ENCODE peak calls at places on chromosome 5, in eight cellular contexts. One of them, this sample, is unnamed. For H3K4me1, the result is how much of the 10 kb centered on the place peaks cover.

GRCh38 chr5:33343661-33344327 is 97.0 kb upstream of the TARS1 start:
- DNase-seq in IMR-90: peak
- DNase-seq in testis: no peak
- DNase-seq in mesendoderm: no peak
- DNase-seq in cardiac muscle cell: no peak
- DNase-seq in H1: no peak
- DNase-seq in PC-3: peak
- DNase-seq in psoas muscle: no peak
- DNase-seq in this sample: no peak

GRCh38 chr5:145697251-145698016 is 137.7 kb downstream of the PRELID2 start:
- DNase-seq in H1: no peak
- DNase-seq in testis: peak
- DNase-seq in PC-3: peak
- DNase-seq in psoas muscle: no peak
- DNase-seq in cardiac muscle cell: peak
- DNase-seq in IMR-90: peak
- DNase-seq in mesendoderm: peak
- DNase-seq in this sample: peak

GRCh38 chr5:4295663-4296339 is 700.2 kb downstream of the IRX1 start:
- DNase-seq in PC-3: no peak
- DNase-seq in mesendoderm: peak
- DNase-seq in psoas muscle: no peak
- DNase-seq in testis: peak
- DNase-seq in IMR-90: no peak
- DNase-seq in cardiac muscle cell: peak
- DNase-seq in H1: peak
- DNase-seq in this sample: no peak

GRCh38 chr5:74866653-74867162 is 521 bp upstream of the FAM169A start:
- DNase-seq in IMR-90: no peak
- DNase-seq in psoas muscle: no peak
- DNase-seq in testis: peak
- DNase-seq in mesendoderm: peak
- DNase-seq in H1: peak
- DNase-seq in PC-3: no peak
- DNase-seq in cardiac muscle cell: peak
- DNase-seq in this sample: no peak

GRCh38 chr5:127307868-127308267 is 17.3 kb downstream of the MEGF10 start:
- DNase-seq in cardiac muscle cell: no peak
- DNase-seq in mesendoderm: no peak
- DNase-seq in H1: no peak
- DNase-seq in testis: no peak
- DNase-seq in PC-3: no peak
- DNase-seq in psoas muscle: no peak
- DNase-seq in IMR-90: no peak
- DNase-seq in this sample: no peak

GRCh38 chr5:37121027-37121426 is 128.1 kb downstream of the CPLANE1 start:
- DNase-seq in PC-3: no peak
- DNase-seq in IMR-90: no peak
- DNase-seq in mesendoderm: no peak
- DNase-seq in psoas muscle: no peak
- DNase-seq in testis: no peak
- DNase-seq in H1: no peak
- DNase-seq in cardiac muscle cell: no peak
- DNase-seq in this sample: no peak

GRCh38 chr5:145403959-145404358 is 431.2 kb downstream of the PRELID2 start:
- DNase-seq in PC-3: peak
- DNase-seq in psoas muscle: no peak
- DNase-seq in IMR-90: no peak
- DNase-seq in H1: no peak
- DNase-seq in mesendoderm: no peak
- DNase-seq in testis: no peak
- DNase-seq in cardiac muscle cell: no peak
- DNase-seq in this sample: no peak

GRCh38 chr5:6962256-6962655 is 249.0 kb downstream of the TENT4A start:
- DNase-seq in psoas muscle: no peak
- DNase-seq in H1: no peak
- DNase-seq in cardiac muscle cell: no peak
- DNase-seq in testis: no peak
- DNase-seq in PC-3: peak
- DNase-seq in mesendoderm: peak
- DNase-seq in IMR-90: no peak
- DNase-seq in this sample: no peak

GRCh38 chr5:107449369-107449768 is 221.4 kb downstream of the EFNA5 start:
- DNase-seq in cardiac muscle cell: no peak
- DNase-seq in mesendoderm: no peak
- DNase-seq in psoas muscle: no peak
- DNase-seq in PC-3: no peak
- DNase-seq in testis: no peak
- DNase-seq in IMR-90: no peak
- DNase-seq in H1: no peak
- DNase-seq in this sample: no peak

GRCh38 chr5:175840050-175840841 is 31.1 kb upstream of the CPLX2 start:
- DNase-seq in testis: no peak
- DNase-seq in cardiac muscle cell: no peak
- DNase-seq in mesendoderm: peak
- DNase-seq in H1: no peak
- DNase-seq in PC-3: peak
- DNase-seq in psoas muscle: no peak
- DNase-seq in IMR-90: peak
- DNase-seq in this sample: no peak

GRCh38 chr5:159891371-159891770 is 24.9 kb upstream of the ADRA1B start:
- DNase-seq in H1: no peak
- DNase-seq in PC-3: peak
- DNase-seq in IMR-90: no peak
- DNase-seq in cardiac muscle cell: no peak
- DNase-seq in mesendoderm: peak
- DNase-seq in psoas muscle: no peak
- DNase-seq in testis: no peak
- DNase-seq in this sample: no peak

GRCh38 chr5:84383816-84384603 is 670 bp downstream of the EDIL3 start:
- DNase-seq in PC-3: peak
- DNase-seq in mesendoderm: peak
- DNase-seq in H1: peak
- DNase-seq in IMR-90: peak
- DNase-seq in cardiac muscle cell: peak
- DNase-seq in psoas muscle: no peak
- DNase-seq in testis: peak
- DNase-seq in this sample: peak

GRCh38 chr5:73204302-73204701 is 31.3 kb downstream of the TMEM174 start:
- DNase-seq in H1: no peak
- DNase-seq in IMR-90: no peak
- DNase-seq in mesendoderm: no peak
- DNase-seq in PC-3: no peak
- DNase-seq in psoas muscle: no peak
- DNase-seq in testis: no peak
- DNase-seq in cardiac muscle cell: no peak
- DNase-seq in this sample: no peak

GRCh38 chr5:14258840-14259239 is 115.7 kb downstream of the TRIO start:
- DNase-seq in psoas muscle: no peak
- DNase-seq in H1: no peak
- DNase-seq in PC-3: no peak
- DNase-seq in IMR-90: no peak
- DNase-seq in cardiac muscle cell: no peak
- DNase-seq in mesendoderm: peak
- DNase-seq in testis: no peak
- DNase-seq in this sample: no peak

GRCh38 chr5:180860273-180860886 is 696 bp downstream of the ZFP62 start:
- DNase-seq in PC-3: peak
- DNase-seq in psoas muscle: no peak
- DNase-seq in mesendoderm: peak
- DNase-seq in testis: no peak
- DNase-seq in IMR-90: no peak
- DNase-seq in H1: peak
- DNase-seq in cardiac muscle cell: no peak
- DNase-seq in this sample: peak

GRCh38 chr5:57408714-57409113 is 73.9 kb downstream of the ACTBL2 start:
- DNase-seq in H1: no peak
- DNase-seq in cardiac muscle cell: no peak
- DNase-seq in IMR-90: peak
- DNase-seq in mesendoderm: no peak
- DNase-seq in PC-3: no peak
- DNase-seq in psoas muscle: no peak
- DNase-seq in testis: no peak
- DNase-seq in this sample: no peak
- H3K4me1 ChIP-seq in H1: under half
- H3K4me1 ChIP-seq in cardiac muscle cell: under half
- H3K4me1 ChIP-seq in IMR-90: under half
- H3K4me1 ChIP-seq in mesendoderm: under half
- H3K4me1 ChIP-seq in PC-3: under half
- H3K4me1 ChIP-seq in psoas muscle: under half
- H3K4me1 ChIP-seq in testis: under half
- H3K4me1 ChIP-seq in this sample: under half

GRCh38 chr5:81756016-81756415 is 5.1 kb upstream of the SSBP2 start:
- DNase-seq in testis: no peak
- DNase-seq in psoas muscle: no peak
- DNase-seq in mesendoderm: no peak
- DNase-seq in IMR-90: no peak
- DNase-seq in PC-3: no peak
- DNase-seq in cardiac muscle cell: peak
- DNase-seq in H1: no peak
- DNase-seq in this sample: no peak

GRCh38 chr5:81753429-81753828 is 2.5 kb upstream of the SSBP2 start:
- DNase-seq in PC-3: no peak
- DNase-seq in cardiac muscle cell: no peak
- DNase-seq in mesendoderm: no peak
- DNase-seq in testis: no peak
- DNase-seq in psoas muscle: no peak
- DNase-seq in IMR-90: no peak
- DNase-seq in H1: no peak
- DNase-seq in this sample: no peak

GRCh38 chr5:81752644-81752963 is 1.7 kb upstream of the SSBP2 start:
- DNase-seq in testis: no peak
- DNase-seq in IMR-90: no peak
- DNase-seq in PC-3: no peak
- DNase-seq in H1: no peak
- DNase-seq in psoas muscle: no peak
- DNase-seq in mesendoderm: no peak
- DNase-seq in cardiac muscle cell: no peak
- DNase-seq in this sample: no peak

GRCh38 chr5:81755320-81755719 is 4.4 kb upstream of the SSBP2 start:
- DNase-seq in testis: peak
- DNase-seq in psoas muscle: peak
- DNase-seq in IMR-90: peak
- DNase-seq in cardiac muscle cell: peak
- DNase-seq in mesendoderm: peak
- DNase-seq in H1: no peak
- DNase-seq in PC-3: peak
- DNase-seq in this sample: peak

GRCh38 chr5:81754621-81755020 is 3.7 kb upstream of the SSBP2 start:
- DNase-seq in cardiac muscle cell: no peak
- DNase-seq in mesendoderm: no peak
- DNase-seq in testis: no peak
- DNase-seq in PC-3: no peak
- DNase-seq in IMR-90: no peak
- DNase-seq in psoas muscle: no peak
- DNase-seq in H1: no peak
- DNase-seq in this sample: no peak
- H3K4me1 ChIP-seq in cardiac muscle cell: under half
- H3K4me1 ChIP-seq in mesendoderm: under half
- H3K4me1 ChIP-seq in testis: under half
- H3K4me1 ChIP-seq in PC-3: under half
- H3K4me1 ChIP-seq in IMR-90: under half
- H3K4me1 ChIP-seq in psoas muscle: under half
- H3K4me1 ChIP-seq in H1: under half
- H3K4me1 ChIP-seq in this sample: under half

DNA sequence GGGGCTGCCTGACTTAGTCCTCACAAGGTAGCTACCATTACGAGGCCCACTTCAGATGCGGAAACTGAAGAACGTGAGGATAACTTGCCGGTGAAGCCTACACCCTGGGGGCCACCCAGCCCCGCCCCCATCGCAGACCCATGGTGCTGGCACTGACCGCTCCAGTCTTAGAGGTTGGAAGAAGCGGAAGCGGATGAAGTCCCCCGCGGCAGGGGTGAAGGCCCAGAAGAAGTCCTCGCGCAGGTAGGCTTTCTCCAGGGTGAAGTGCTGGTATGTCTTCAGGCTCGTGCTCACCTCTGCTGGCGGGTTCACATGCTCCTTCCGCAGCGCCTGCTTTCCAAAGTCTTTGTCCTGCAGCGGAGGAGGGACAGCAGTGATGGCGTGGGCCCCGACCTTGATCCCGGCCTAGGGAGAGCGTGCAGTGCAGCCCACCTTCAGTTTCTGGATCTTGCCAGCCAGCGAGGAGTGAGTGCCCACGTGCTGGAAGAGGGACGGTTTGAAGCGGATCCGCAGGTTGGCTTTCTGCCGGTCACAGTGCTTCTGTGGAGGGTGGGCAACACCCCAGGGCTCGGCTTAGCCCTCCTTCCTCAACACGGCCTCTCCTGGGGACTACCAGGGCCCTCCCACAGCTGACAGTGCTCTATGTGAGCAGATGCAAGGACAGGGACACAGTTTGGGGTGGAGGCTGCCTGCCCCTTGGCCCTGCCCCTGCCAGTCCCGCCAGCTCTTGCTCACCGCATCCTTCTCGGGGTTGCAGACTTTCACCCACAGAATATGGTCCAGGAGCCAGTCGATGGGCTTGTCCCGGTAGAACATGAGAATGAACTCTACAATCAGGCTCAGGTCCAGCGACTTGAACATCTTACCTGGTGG is 5.2 kb downstream of the LTC4S start:
- DNase-seq in IMR-90: no peak
- DNase-seq in cardiac muscle cell: no peak
- DNase-seq in H1: no peak
- DNase-seq in PC-3: no peak
- DNase-seq in mesendoderm: no peak
- DNase-seq in psoas muscle: no peak
- DNase-seq in testis: no peak
- DNase-seq in this sample: no peak
- H3K4me1 ChIP-seq in IMR-90: under half
- H3K4me1 ChIP-seq in cardiac muscle cell: under half
- H3K4me1 ChIP-seq in H1: under half
- H3K4me1 ChIP-seq in PC-3: under half
- H3K4me1 ChIP-seq in mesendoderm: under half
- H3K4me1 ChIP-seq in psoas muscle: under half
- H3K4me1 ChIP-seq in testis: under half
- H3K4me1 ChIP-seq in this sample: under half

GRCh38 chr5:63697811-63698210 is 264.4 kb downstream of the HTR1A start:
- DNase-seq in cardiac muscle cell: no peak
- DNase-seq in mesendoderm: no peak
- DNase-seq in testis: no peak
- DNase-seq in PC-3: no peak
- DNase-seq in H1: no peak
- DNase-seq in IMR-90: no peak
- DNase-seq in psoas muscle: no peak
- DNase-seq in this sample: no peak
- H3K4me1 ChIP-seq in cardiac muscle cell: under half
- H3K4me1 ChIP-seq in mesendoderm: under half
- H3K4me1 ChIP-seq in testis: under half
- H3K4me1 ChIP-seq in PC-3: under half
- H3K4me1 ChIP-seq in H1: under half
- H3K4me1 ChIP-seq in IMR-90: under half
- H3K4me1 ChIP-seq in psoas muscle: under half
- H3K4me1 ChIP-seq in this sample: under half

GRCh38 chr5:154603485-154603884 is 125.5 kb upstream of the HAND1 start:
- DNase-seq in testis: no peak
- DNase-seq in PC-3: no peak
- DNase-seq in psoas muscle: no peak
- DNase-seq in H1: no peak
- DNase-seq in IMR-90: no peak
- DNase-seq in cardiac muscle cell: no peak
- DNase-seq in mesendoderm: no peak
- DNase-seq in this sample: no peak
- H3K4me1 ChIP-seq in testis: under half
- H3K4me1 ChIP-seq in PC-3: under half
- H3K4me1 ChIP-seq in psoas muscle: under half
- H3K4me1 ChIP-seq in H1: under half
- H3K4me1 ChIP-seq in IMR-90: under half
- H3K4me1 ChIP-seq in cardiac muscle cell: under half
- H3K4me1 ChIP-seq in mesendoderm: under half
- H3K4me1 ChIP-seq in this sample: under half